ENCODE peak calls at places on chromosomes 5 and 9, in seven cellular contexts. O is BJ, C is heart left ventricle, N is fibroblast of villous mesenchyme, Z is GM12864, L is colonic mucosa, I is astrocyte of the spinal cord. G is an unnamed sample.

GRCh38 chr9:77084094-77084493 is 64.6 kb downstream of the FOXB2 start:
- DNase-seq in O (no peak), C (no peak), N (no peak), Z (no peak), L (no peak), I (no peak), G (no peak)

GRCh38 chr9:83012578-83013260 is 50.2 kb downstream of the RASEF start:
- DNase-seq in O (no peak), C (no peak), N (peak; percentile 12), Z (no peak), L (no peak), I (peak; percentile 22), G (no peak)

GRCh38 chr5:173317852-173318251 is 10.4 kb downstream of the STC2 start:
- DNase-seq in O (no peak), C (no peak), N (no peak), Z (no peak), L (no peak), I (no peak), G (no peak)

GRCh38 chr9:121499427-121500164 is at the start of gene GGTA1:
- DNase-seq in O (no peak), C (peak; percentile 80), N (peak; percentile 29), Z (no peak), L (peak; percentile 45), I (peak; percentile 37), G (no peak)

GRCh38 chr9:71465392-71465791 is 302.9 kb downstream of the CEMIP2 start:
- DNase-seq in O (no peak), C (no peak), N (no peak), Z (no peak), L (no peak), I (no peak), G (no peak)

GRCh38 chr5:168022761-168023160 is 268.7 kb upstream of the WWC1 start:
- DNase-seq in O (no peak), C (no peak), N (no peak), Z (no peak), L (no peak), I (no peak), G (no peak)

GRCh38 chr5:132365213-132365612 is 4.3 kb upstream of the SLC22A5 start:
- DNase-seq in O (no peak), C (no peak), N (peak; percentile 86), Z (no peak), L (no peak), I (peak; percentile 63), G (peak; percentile 53)

GRCh38 chr5:20128346-20128745 is 140.3 kb upstream of the CDH18 start:
- DNase-seq in O (no peak), C (no peak), N (no peak), Z (no peak), L (no peak), I (no peak), G (no peak)

GRCh38 chr5:91079037-91079436 is 304.1 kb downstream of the ARRDC3 start:
- DNase-seq in O (no peak), C (no peak), N (peak; percentile 24), Z (no peak), L (no peak), I (peak; percentile 29), G (no peak)

GRCh38 chr5:154444559-154445421 is 1.0 kb upstream of the SAP30L start:
- DNase-seq in O (no peak), C (no peak), N (peak; percentile 11), Z (no peak), L (peak; percentile 29), I (no peak), G (peak; percentile 48)

GRCh38 chr9:113131689-113132151 is 19.1 kb upstream of the SLC31A2 start:
- DNase-seq in O (no peak), C (no peak), N (peak; percentile 32), Z (no peak), L (no peak), I (peak; percentile 23), G (no peak)

GRCh38 chr9:78788101-78788500 is 491.2 kb downstream of the PSAT1 start:
- DNase-seq in O (no peak), C (no peak), N (peak; percentile 4), Z (no peak), L (no peak), I (peak; percentile 44), G (no peak)

GRCh38 chr9:113621309-113621791 is 157.8 kb downstream of the RGS3 start:
- DNase-seq in O (peak; percentile 86), C (peak; percentile 89), N (peak; percentile 66), Z (no peak), L (no peak), I (peak; percentile 94), G (peak; percentile 88)

GRCh38 chr9:14021871-14022525 is 291.9 kb downstream of the NFIB start:
- DNase-seq in O (no peak), C (no peak), N (peak; percentile 65), Z (no peak), L (no peak), I (peak; percentile 62), G (no peak)

GRCh38 chr5:35785601-35786085 is 71.0 kb upstream of the IL7R start:
- DNase-seq in O (no peak), C (no peak), N (no peak), Z (no peak), L (no peak), I (no peak), G (no peak)

GRCh38 chr9:127838375-127839078 is 15.9 kb downstream of the ENG start:
- DNase-seq in O (peak; percentile 70), C (peak; percentile 71), N (peak; percentile 94), Z (no peak), L (peak; percentile 50), I (peak; percentile 90), G (peak; percentile 92)

GRCh38 chr5:17302590-17302989 is 85.2 kb downstream of the BASP1 start:
- DNase-seq in O (no peak), C (no peak), N (peak; percentile 67), Z (no peak), L (no peak), I (no peak), G (no peak)

GRCh38 chr5:133336969-133337410 is 275.4 kb downstream of the FSTL4 start:
- DNase-seq in O (no peak), C (no peak), N (no peak), Z (no peak), L (no peak), I (no peak), G (no peak)

GRCh38 chr9:134045841-134046544 is 20.7 kb downstream of the BRD3OS start:
- DNase-seq in O (no peak), C (no peak), N (no peak), Z (no peak), L (no peak), I (no peak), G (no peak)

DNA sequence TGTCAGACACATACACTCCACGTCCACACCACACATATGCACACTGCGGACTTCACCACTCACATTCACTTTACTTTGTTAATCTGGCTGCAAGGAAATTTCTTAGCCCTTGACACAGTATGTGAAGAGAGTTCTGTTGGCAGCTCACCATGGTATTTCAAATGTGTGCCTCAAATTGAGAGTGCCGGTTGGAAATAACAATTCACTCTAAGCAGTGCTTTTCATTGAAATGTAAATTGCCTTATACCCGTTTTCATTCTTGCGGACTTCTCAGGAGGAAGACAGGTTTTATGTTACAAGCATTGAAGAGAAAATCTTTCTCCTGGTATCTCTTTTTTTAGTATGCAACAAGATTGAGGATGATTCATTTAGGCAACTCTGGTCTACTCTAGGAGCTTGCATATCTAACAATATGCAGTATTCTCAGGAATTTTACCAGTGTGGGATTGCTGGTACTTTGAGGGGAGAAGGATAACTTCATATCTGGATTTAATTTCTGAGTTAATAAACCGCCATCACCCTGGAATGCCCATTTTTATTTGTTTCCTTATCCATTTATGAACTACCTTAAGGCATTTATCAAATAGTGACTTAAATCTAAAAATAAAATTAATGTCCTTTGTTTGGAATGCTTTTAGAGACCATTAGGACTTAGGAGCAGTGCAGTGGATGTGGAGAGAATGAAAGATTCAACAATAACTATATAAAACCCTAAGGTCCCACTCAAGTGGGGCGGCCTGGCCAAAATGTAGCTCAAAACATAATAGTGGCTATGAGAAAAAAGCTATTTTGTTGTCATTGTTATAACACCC is 87.0 kb downstream of the IQGAP2 start:
- DNase-seq in O (no peak), C (no peak), N (no peak), Z (no peak), L (no peak), I (no peak), G (no peak)
- H3K4me3 ChIP-seq in O (no peak overlapping the region), C (no peak overlapping the region), N (no peak overlapping the region), Z (no peak overlapping the region), L (no peak overlapping the region), I (no peak overlapping the region), G (no peak overlapping the region)

DNA sequence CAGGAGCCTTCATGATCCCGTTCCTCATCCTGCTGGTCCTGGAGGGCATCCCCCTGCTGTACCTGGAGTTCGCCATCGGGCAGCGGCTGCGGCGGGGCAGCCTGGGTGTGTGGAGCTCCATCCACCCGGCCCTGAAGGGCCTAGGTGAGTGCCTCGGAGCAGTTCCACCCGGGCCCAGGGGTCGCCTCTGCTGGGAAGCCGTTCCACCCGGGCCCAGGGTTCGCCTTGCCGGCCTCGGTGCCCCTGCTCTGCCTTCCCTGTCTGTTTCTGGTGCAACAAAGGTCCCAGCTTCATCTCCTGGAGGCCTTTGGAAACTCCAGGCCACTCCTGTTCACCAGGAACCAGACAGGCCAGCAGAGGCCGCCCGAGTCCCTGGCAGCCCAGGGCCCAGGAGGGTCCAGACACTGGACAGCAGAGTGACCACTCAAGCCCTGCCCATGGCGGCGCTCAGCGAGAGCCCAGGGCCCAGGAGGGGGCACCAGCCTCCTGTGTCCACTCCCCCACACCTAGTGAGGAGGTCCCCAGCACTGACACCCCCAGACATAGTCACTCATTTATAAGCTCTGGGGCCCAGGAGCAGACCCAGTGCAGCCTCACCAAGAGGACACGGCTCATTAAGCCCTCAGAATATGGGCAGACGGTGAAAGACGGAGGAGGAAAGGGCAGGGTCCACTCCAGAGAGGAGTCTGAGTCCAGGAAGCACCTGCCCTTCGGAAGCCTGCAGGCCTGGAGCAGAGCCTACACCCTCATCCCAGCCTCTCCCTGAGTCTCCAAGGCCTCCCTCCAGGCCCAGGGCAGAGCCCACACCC is 7.6 kb downstream of the SLC6A19 start:
- DNase-seq in O (no peak), C (no peak), N (peak; percentile 12), Z (no peak), L (peak; percentile 54), I (no peak), G (peak; percentile 41)
- H3K4me3 ChIP-seq in O (no peak overlapping the region), C (no peak overlapping the region), N (no peak overlapping the region), Z (no peak overlapping the region), L (no peak overlapping the region), I (no peak overlapping the region), G (no peak overlapping the region)

GRCh38 chr9:93523518-93524144 is 52.8 kb upstream of the PHF2 start:
- DNase-seq in O (no peak), C (no peak), N (no peak), Z (no peak), L (no peak), I (no peak), G (no peak)
- H3K4me3 ChIP-seq in O (no peak overlapping the region), C (no peak overlapping the region), N (no peak overlapping the region), Z (no peak overlapping the region), L (no peak overlapping the region), I (no peak overlapping the region), G (no peak overlapping the region)

DNA sequence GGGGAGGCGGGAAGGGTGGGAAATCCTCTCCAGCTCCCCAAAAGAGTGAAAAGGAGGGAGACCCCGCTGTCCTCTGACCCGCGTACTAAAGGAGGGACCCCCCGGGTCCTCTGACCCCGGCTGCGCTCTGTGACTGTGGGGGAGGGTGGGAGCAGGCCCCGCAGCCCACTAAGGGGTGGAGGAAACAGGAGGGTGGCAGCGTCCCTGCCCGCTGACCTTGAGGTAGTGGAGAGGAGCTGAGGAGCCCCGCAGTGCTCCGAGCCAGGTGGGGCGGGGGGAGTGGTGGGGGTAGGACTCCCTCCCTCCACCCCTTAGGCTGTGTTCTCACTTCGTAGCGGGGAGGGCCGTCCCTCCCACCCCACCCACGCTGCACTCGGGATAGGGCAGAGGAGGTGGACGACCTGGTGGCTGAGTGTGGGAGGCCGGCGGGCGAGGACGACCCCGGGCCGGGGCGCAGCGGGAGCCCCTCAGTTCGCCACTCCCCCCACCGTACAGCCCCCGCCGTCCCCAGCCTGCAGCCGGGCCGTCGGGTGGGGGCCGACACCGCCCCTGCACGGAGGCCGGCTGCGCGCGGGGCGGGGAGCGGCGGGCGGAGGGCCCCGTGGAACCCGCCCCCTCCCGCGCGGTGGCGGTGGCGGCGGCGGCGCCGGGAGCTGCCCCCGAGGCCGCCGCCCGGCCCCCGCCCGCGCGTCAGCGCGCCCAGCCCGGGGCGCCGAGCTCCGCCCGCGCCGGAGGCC is at the start of gene ADCY2:
- DNase-seq in O (no peak), C (no peak), N (no peak), Z (no peak), L (no peak), I (no peak), G (no peak)
- H3K4me3 ChIP-seq in O (no peak within 1 kb of the TSS), C (peak within 1 kb of the TSS; percentile 40), N (no peak within 1 kb of the TSS), Z (no peak within 1 kb of the TSS), L (peak within 1 kb of the TSS; percentile 33), I (peak within 1 kb of the TSS; percentile 22), G (peak within 1 kb of the TSS; percentile 39)

G was measured in SJSA1.